ENCODE peak calls at places on chromosome 22, in five cellular contexts. A is activated CD4-positive, alpha-beta T cell treated with anti-CD3 and anti-CD28 coated beads for 36 hours; Z is COR-L47; K is cardiac fibroblast; Y is stimulated activated effector memory CD8-positive, alpha-beta T cell treated with anti-CD3 and anti-CD28 coated beads, Interleukin-12 subunit alpha, Interleukin-12 subunit beta, amount 100 ng/mL, for 72 hours. C is an unnamed sample.

GRCh38 chr22:39556970-39557811 is 13.4 kb upstream of the CACNA1I start:
- DNase-seq in A (peak; percentile 71), K (peak; percentile 8), Z (peak; percentile 49), Y (no peak), C (peak; percentile 58)

GRCh38 chr22:28429711-28430110 is 249.9 kb downstream of the TTC28 start:
- DNase-seq in A (no peak), Y (no peak), K (no peak), Z (no peak), C (no peak)

GRCh38 chr22:28019360-28019759 is 100.3 kb upstream of the PITPNB start:
- DNase-seq in Z (no peak), Y (no peak), A (peak; percentile 21), K (peak; percentile 3), C (peak; percentile 17)

GRCh38 chr22:38071421-38072321 is 12.3 kb downstream of the SLC16A8 start:
- DNase-seq in A (no peak), Y (no peak), Z (no peak), K (no peak), C (no peak)

GRCh38 chr22:31893460-31893859 is 50.9 kb upstream of the YWHAH start:
- DNase-seq in A (no peak), Z (no peak), Y (no peak), K (no peak), C (no peak)

GRCh38 chr22:19090183-19090582 is 32.0 kb downstream of the DGCR2 start:
- DNase-seq in Y (no peak), Z (no peak), A (no peak), K (no peak), C (no peak)

GRCh38 chr22:29706493-29706892 is 13.3 kb upstream of the CABP7 start:
- DNase-seq in K (no peak), A (no peak), Z (peak; percentile 50), Y (no peak), C (no peak)

GRCh38 chr22:42768385-42769035 is 47.8 kb upstream of the A4GALT start:
- DNase-seq in A (no peak), Z (no peak), K (no peak), Y (no peak), C (no peak)

GRCh38 chr22:50697667-50698506 is 25.3 kb downstream of the SHANK3 start:
- DNase-seq in K (no peak), Y (no peak), A (no peak), Z (no peak), C (no peak)

GRCh38 chr22:27573280-27573711 is 228.3 kb downstream of the MN1 start:
- DNase-seq in K (no peak), A (no peak), Y (no peak), Z (no peak), C (no peak)

GRCh38 chr22:17077255-17077654 is 7.5 kb upstream of the IL17RA start:
- DNase-seq in A (no peak), Z (no peak), Y (no peak), K (peak; percentile 72), C (no peak)

GRCh38 chr22:44729391-44730012 is 22.9 kb upstream of the ARHGAP8 start:
- DNase-seq in K (peak; percentile 50), A (peak; percentile 28), Y (no peak), Z (no peak), C (no peak)

GRCh38 chr22:50576070-50576469 is 2.2 kb downstream of the CPT1B start:
- DNase-seq in Y (no peak), A (no peak), K (peak; percentile 48), Z (peak; percentile 55), C (peak; percentile 21)

C was measured in activated CD4-positive, alpha-beta memory T cell treated with anti-CD3 and anti-CD28 coated beads for 36 hours.